ENCODE peak calls at places on chromosome 20, in seven cellular contexts. K, V, B, L, O, G and C are unnamed samples.
A peak's percentile ranks its signal among the peaks of the same experiment; 100 is the strongest.

GRCh38 chr20:419556-420168 is 11.6 kb downstream of the RBCK1 start:
- DNase-seq in K (no peak), V (no peak), B (no peak), L (no peak), O (peak; percentile 51), G (peak; percentile 83), C (no peak)

GRCh38 chr20:36493801-36494114 is 47.6 kb upstream of the MYL9 start:
- DNase-seq in K (peak; percentile 71), V (no peak), B (peak; percentile 86), L (peak; percentile 86), O (peak; percentile 85), G (no peak), C (peak; percentile 69)

GRCh38 chr20:24066075-24066700 is 77.6 kb upstream of the GGTLC1 start:
- DNase-seq in K (no peak), V (no peak), B (no peak), L (no peak), O (no peak), G (no peak), C (no peak)

GRCh38 chr20:20820104-20820503 is 107.7 kb upstream of the RALGAPA2 start:
- DNase-seq in K (no peak), V (no peak), B (no peak), L (no peak), O (no peak), G (no peak), C (no peak)

GRCh38 chr20:48238781-48239180 is 453.5 kb upstream of the SULF2 start:
- DNase-seq in K (no peak), V (no peak), B (no peak), L (no peak), O (no peak), G (no peak), C (no peak)

GRCh38 chr20:37316775-37317170 is 27.3 kb downstream of the MANBAL start:
- DNase-seq in K (no peak), V (no peak), B (no peak), L (no peak), O (no peak), G (no peak), C (no peak)

GRCh38 chr20:35006531-35006971 is 50.9 kb downstream of the MYH7B start:
- DNase-seq in K (peak; percentile 10), V (peak; percentile 26), B (no peak), L (no peak), O (no peak), G (no peak), C (no peak)

GRCh38 chr20:2757001-2757400 is 43.4 kb downstream of the CPXM1 start:
- DNase-seq in K (no peak), V (no peak), B (no peak), L (no peak), O (no peak), G (no peak), C (no peak)

GRCh38 chr20:24148372-24148771 is 159.8 kb upstream of the GGTLC1 start:
- DNase-seq in K (no peak), V (no peak), B (no peak), L (no peak), O (no peak), G (no peak), C (no peak)

GRCh38 chr20:57476641-57477461 is 48.1 kb downstream of the CTCFL start:
- DNase-seq in K (no peak), V (no peak), B (no peak), L (no peak), O (no peak), G (no peak), C (no peak)

GRCh38 chr20:33437141-33437911 is 6.2 kb downstream of the SNTA1 start:
- DNase-seq in K (peak; percentile 35), V (no peak), B (peak; percentile 96), L (no peak), O (no peak), G (no peak), C (no peak)

GRCh38 chr20:2387180-2387577 is 6.5 kb downstream of the TGM6 start:
- DNase-seq in K (no peak), V (no peak), B (peak; percentile 6), L (no peak), O (no peak), G (no peak), C (no peak)

GRCh38 chr20:20814685-20815084 is 102.2 kb upstream of the RALGAPA2 start:
- DNase-seq in K (no peak), V (no peak), B (no peak), L (no peak), O (no peak), G (no peak), C (no peak)

GRCh38 chr20:34364013-34364382 is 925 bp downstream of the ITCH start:
- DNase-seq in K (peak; percentile 21), V (no peak), B (peak; percentile 29), L (peak; percentile 41), O (no peak), G (no peak), C (no peak)

GRCh38 chr20:21103582-21104465 is 2.3 kb downstream of the LINC00237 start:
- DNase-seq in K (no peak), V (no peak), B (no peak), L (no peak), O (no peak), G (peak; percentile 41), C (no peak)

GRCh38 chr20:44959082-44959895 is 908 bp downstream of the TOMM34 start:
- DNase-seq in K (no peak), V (no peak), B (peak; percentile 13), L (peak; percentile 51), O (peak; percentile 86), G (no peak), C (no peak)

GRCh38 chr20:7596541-7596940 is 343.7 kb downstream of the HAO1 start:
- DNase-seq in K (no peak), V (no peak), B (no peak), L (no peak), O (no peak), G (no peak), C (no peak)

GRCh38 chr20:833450-834150 is at the start of gene FAM110A:
- DNase-seq in K (peak; percentile 95), V (peak; percentile 98), B (peak; percentile 97), L (peak; percentile 96), O (peak; percentile 95), G (peak; percentile 99), C (peak; percentile 96)

GRCh38 chr20:24994470-24995368 is 2.2 kb upstream of the APMAP start:
- DNase-seq in K (peak; percentile 82), V (peak; percentile 78), B (peak; percentile 85), L (peak; percentile 71), O (peak; percentile 54), G (no peak), C (peak; percentile 72)

GRCh38 chr20:1127840-1128239 is 9.4 kb downstream of the PSMF1 start:
- DNase-seq in K (no peak), V (no peak), B (no peak), L (no peak), O (no peak), G (no peak), C (no peak)

DNA sequence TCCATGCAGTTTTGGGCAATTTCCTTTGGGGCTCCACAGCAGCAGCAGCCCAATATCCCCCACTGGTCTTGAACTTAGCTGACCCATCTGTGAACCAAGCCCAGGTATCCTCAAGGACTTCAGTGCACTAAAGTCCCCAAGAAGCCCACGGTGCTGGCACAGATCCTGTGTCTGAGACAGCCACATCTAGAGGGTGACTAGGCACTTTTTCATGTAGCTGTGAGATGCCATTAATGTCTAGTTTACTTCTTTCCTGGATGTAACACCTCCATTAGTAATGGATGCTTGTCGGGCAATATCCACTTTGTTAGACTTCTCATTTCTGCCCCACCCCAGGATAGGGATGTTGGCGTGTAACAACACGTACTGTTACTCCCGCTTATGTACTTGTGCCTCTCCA is 176.2 kb upstream of the PROKR2 start:
- DNase-seq in K (no peak), V (no peak), B (no peak), L (no peak), O (no peak), G (no peak), C (no peak)
- H3K4me1 ChIP-seq in K (no peaks in the 10 kb centered on the region), V (peaks cover 4% of the 10 kb centered on the region), B (no peaks in the 10 kb centered on the region), L (no peaks in the 10 kb centered on the region), O (no peaks in the 10 kb centered on the region), G (no peaks in the 10 kb centered on the region), C (no peaks in the 10 kb centered on the region)

GRCh38 chr20:59723607-59724456 is 119.5 kb downstream of the PHACTR3 start:
- DNase-seq in K (no peak), V (no peak), B (no peak), L (no peak), O (peak; percentile 46), G (no peak), C (no peak)

GRCh38 chr20:59724457-59725366 is 120.4 kb downstream of the PHACTR3 start:
- DNase-seq in K (no peak), V (no peak), B (no peak), L (no peak), O (no peak), G (no peak), C (no peak)

GRCh38 chr20:59726196-59726595 is 121.9 kb downstream of the PHACTR3 start:
- DNase-seq in K (no peak), V (no peak), B (no peak), L (no peak), O (no peak), G (no peak), C (no peak)

GRCh38 chr20:59723108-59723500 is 118.8 kb downstream of the PHACTR3 start:
- DNase-seq in K (no peak), V (no peak), B (no peak), L (no peak), O (no peak), G (no peak), C (no peak)

DNA sequence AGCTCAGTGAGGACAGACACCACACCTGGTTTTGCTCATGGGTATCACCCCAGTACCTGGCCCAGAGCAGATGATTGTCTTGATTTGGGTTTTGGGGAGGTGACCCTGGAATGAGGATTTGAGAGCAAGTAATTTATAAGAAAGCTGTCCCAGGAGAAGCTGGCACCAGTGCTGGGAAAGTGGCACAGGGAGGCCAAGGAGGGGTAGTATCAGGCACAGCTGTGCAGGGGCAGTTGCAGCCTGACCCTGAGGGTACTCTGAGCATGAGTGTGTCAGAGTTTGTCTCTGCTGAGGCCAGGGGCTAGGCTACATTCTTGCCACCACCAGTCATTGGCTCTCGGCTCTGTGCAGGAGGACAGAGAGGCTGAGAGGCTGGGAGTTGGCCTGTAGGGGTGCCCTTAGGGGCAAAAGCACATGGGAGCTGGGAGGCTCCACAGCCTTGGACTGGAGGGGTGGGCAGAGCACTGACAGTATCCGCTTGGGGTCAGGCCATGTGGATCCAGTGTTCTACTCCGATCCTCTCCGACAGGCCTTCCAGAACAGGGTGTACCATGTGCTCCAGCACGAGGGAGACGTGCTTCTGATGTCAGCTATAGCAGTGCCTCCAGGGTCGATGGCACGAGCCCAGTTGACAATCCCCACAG is 121.3 kb downstream of the PHACTR3 start:
- DNase-seq in K (no peak), V (no peak), B (no peak), L (no peak), O (no peak), G (no peak), C (no peak)
- H3K9me3 ChIP-seq in K (no peaks in the 10 kb centered on the region), V (no peaks in the 10 kb centered on the region), B (no peaks in the 10 kb centered on the region), L (no peaks in the 10 kb centered on the region), O (no peaks in the 10 kb centered on the region), G (no peaks in the 10 kb centered on the region), C (no peaks in the 10 kb centered on the region)

DNA sequence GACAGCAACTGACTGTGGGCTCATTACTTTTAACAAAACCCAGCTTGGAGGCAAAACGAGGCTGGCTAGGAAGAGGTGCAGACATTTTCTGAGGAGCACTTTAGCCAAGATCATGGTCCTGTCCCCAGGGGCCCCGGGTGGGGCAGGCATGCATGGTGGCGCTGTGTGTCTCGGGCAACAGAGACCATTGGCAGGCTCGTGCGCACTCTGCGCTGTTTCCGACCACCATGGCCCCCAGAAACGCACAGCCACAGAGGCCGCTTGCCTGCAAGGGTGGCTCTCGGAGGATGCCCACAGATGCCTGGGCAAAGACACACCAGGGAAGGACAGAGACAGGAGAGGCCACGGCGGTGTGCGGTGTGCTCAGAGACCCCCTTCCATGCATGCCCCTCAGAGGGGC is 6.7 kb downstream of the BHLHE23 start:
- DNase-seq in K (no peak), V (peak; percentile 36), B (no peak), L (no peak), O (no peak), G (peak; percentile 60), C (no peak)
- TF ChIP-seq CTCF in K (no peak), V (no peak), B (no peak), L (no peak), O (no peak), G (no peak), C (no peak)

GRCh38 chr20:56411759-56412472 is at the start of gene CASS4:
- DNase-seq in K (no peak), V (no peak), B (no peak), L (peak; percentile 41), O (no peak), G (no peak), C (no peak)
- H3K4me1 ChIP-seq in K (no peaks in the 10 kb centered on the region), V (no peaks in the 10 kb centered on the region), B (no peaks in the 10 kb centered on the region), L (no peaks in the 10 kb centered on the region), O (no peaks in the 10 kb centered on the region), G (peaks cover 23% of the 10 kb centered on the region), C (no peaks in the 10 kb centered on the region)